ENCODE peak calls at places on chromosomes 16 and 17, in eight cellular contexts. D is foreskin fibroblast; P is psoas muscle; S is ovary; I is CD8-positive, alpha-beta T cell; T is lower leg skin; X is cardiac fibroblast; U is thoracic aorta. V is an unnamed sample.

GRCh38 chr17:81705518-81706231 is 2.5 kb downstream of the MRPL12 start:
- DNase-seq in D (no peak), P (no peak), S (peak; percentile 27), I (no peak), T (no peak), X (no peak), U (no peak), V (no peak)

GRCh38 chr16:86730597-86730996 is 152.2 kb downstream of the FOXL1 start:
- DNase-seq in D (no peak), P (peak; percentile 1), S (no peak), I (no peak), T (no peak), X (no peak), U (no peak), V (no peak)

GRCh38 chr16:82583415-82583814 is 43.4 kb upstream of the CDH13 start:
- DNase-seq in D (peak; percentile 3), P (no peak), S (no peak), I (no peak), T (no peak), X (peak; percentile 8), U (no peak), V (no peak)

GRCh38 chr17:77666881-77667395 is 291.6 kb upstream of the TNRC6C start:
- DNase-seq in D (no peak), P (no peak), S (no peak), I (peak; percentile 61), T (no peak), X (no peak), U (no peak), V (no peak)

GRCh38 chr17:8117367-8117979 is 841 bp downstream of the ALOXE3 start:
- DNase-seq in D (no peak), P (no peak), S (peak; percentile 39), I (no peak), T (no peak), X (no peak), U (no peak), V (no peak)

GRCh38 chr17:72492941-72493340 is 372.1 kb downstream of the SOX9 start:
- DNase-seq in D (no peak), P (no peak), S (no peak), I (no peak), T (no peak), X (no peak), U (no peak), V (no peak)

GRCh38 chr16:88649924-88650748 is 717 bp downstream of the CYBA start:
- DNase-seq in D (peak; percentile 24), P (no peak), S (no peak), I (peak; percentile 46), T (no peak), X (peak; percentile 41), U (no peak), V (no peak)

GRCh38 chr16:70750893-70751467 is 50.0 kb downstream of the VAC14 start:
- DNase-seq in D (peak; percentile 88), P (peak; percentile 96), S (peak; percentile 73), I (no peak), T (no peak), X (peak; percentile 96), U (peak; percentile 51), V (peak; percentile 87)

GRCh38 chr17:62900096-62900495 is 65.9 kb upstream of the TANC2 start:
- DNase-seq in D (no peak), P (no peak), S (no peak), I (no peak), T (no peak), X (no peak), U (no peak), V (no peak)

GRCh38 chr17:32485261-32485955 is 1.4 kb upstream of the CDK5R1 start:
- DNase-seq in D (no peak), P (no peak), S (peak; percentile 31), I (no peak), T (no peak), X (no peak), U (no peak), V (no peak)

GRCh38 chr17:73126716-73127473 is 34.4 kb upstream of the SLC39A11 start:
- DNase-seq in D (no peak), P (no peak), S (no peak), I (no peak), T (no peak), X (no peak), U (no peak), V (no peak)

GRCh38 chr16:69924777-69925191 is 26.4 kb upstream of the CLEC18A start:
- DNase-seq in D (no peak), P (peak; percentile 79), S (peak; percentile 81), I (no peak), T (no peak), X (peak; percentile 90), U (peak; percentile 70), V (no peak)

GRCh38 chr17:725084-725483 is 7.3 kb upstream of the TLCD3A start:
- DNase-seq in D (no peak), P (no peak), S (no peak), I (no peak), T (no peak), X (no peak), U (no peak), V (no peak)

DNA sequence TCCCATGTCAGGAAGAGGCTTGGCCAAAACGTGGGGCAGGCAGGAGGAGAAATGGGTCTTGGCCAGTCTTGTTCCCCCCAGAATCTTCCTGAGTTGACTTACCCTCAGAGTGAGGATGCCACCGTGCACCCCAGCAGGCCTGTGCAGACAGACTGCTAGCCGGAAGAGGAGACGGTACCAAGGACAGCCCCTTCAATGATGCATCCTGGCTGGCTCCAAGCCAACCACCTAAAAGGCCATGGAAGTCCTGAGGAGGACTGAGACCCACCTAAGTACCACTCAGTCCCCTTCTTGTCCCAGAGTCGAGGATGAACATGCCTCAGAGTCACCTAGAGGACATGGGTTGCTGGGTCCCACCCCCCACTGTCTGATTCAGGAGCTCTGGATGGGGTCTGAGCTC is 46.7 kb upstream of the RCVRN start:
- DNase-seq in D (no peak), P (no peak), S (no peak), I (no peak), T (no peak), X (no peak), U (no peak), V (no peak)
- H3K4me3 ChIP-seq in D (no peak overlapping the region), P (no peak overlapping the region), S (no peak overlapping the region), I (no peak overlapping the region), T (no peak overlapping the region), X (no peak overlapping the region), U (no peak overlapping the region), V (no peak overlapping the region)

GRCh38 chr17:64969046-64969501 is 49.8 kb upstream of the LRRC37A3 start:
- DNase-seq in D (no peak), P (no peak), S (no peak), I (no peak), T (peak; percentile 13), X (no peak), U (no peak), V (no peak)
- H3K4me3 ChIP-seq in D (no peak overlapping the region), P (no peak overlapping the region), S (no peak overlapping the region), I (no peak overlapping the region), T (no peak overlapping the region), X (no peak overlapping the region), U (no peak overlapping the region), V (no peak overlapping the region)

GRCh38 chr16:49643429-49644142 is 212.3 kb downstream of the ZNF423 start:
- DNase-seq in D (peak; percentile 82), P (peak; percentile 37), S (no peak), I (no peak), T (no peak), X (peak; percentile 93), U (no peak), V (no peak)
- H3K4me3 ChIP-seq in D (no peak overlapping the region), P (no peak overlapping the region), S (no peak overlapping the region), I (no peak overlapping the region), T (no peak overlapping the region), X (peak overlapping the region; percentile 33), U (no peak overlapping the region), V (no peak overlapping the region)

GRCh38 chr17:75665981-75666380 is 973 bp downstream of the RECQL5 start:
- DNase-seq in D (no peak), P (no peak), S (no peak), I (no peak), T (no peak), X (no peak), U (no peak), V (no peak)

GRCh38 chr17:75666959-75667790 is at the start of the genes RECQL5 and SAP30BP:
- DNase-seq in D (peak; percentile 98), P (peak; percentile 99), S (peak; percentile 98), I (peak; percentile 99), T (peak; percentile 100), X (peak; percentile 99), U (peak; percentile 92), V (peak; percentile 99)

GRCh38 chr17:75670868-75671267 is 3.7 kb downstream of the SAP30BP start:
- DNase-seq in D (no peak), P (no peak), S (no peak), I (no peak), T (no peak), X (no peak), U (no peak), V (no peak)

GRCh38 chr17:75667825-75668224 is 687 bp downstream of the SAP30BP start:
- DNase-seq in D (no peak), P (no peak), S (no peak), I (no peak), T (no peak), X (no peak), U (no peak), V (no peak)

GRCh38 chr17:75668489-75668888 is 1.4 kb downstream of the SAP30BP start:
- DNase-seq in D (no peak), P (no peak), S (no peak), I (no peak), T (no peak), X (no peak), U (no peak), V (no peak)
- H3K4me3 ChIP-seq in D (peak overlapping the region; percentile 86), P (peak overlapping the region; percentile 91), S (no peak overlapping the region), I (no peak overlapping the region), T (no peak overlapping the region), X (peak overlapping the region; percentile 100), U (peak overlapping the region; percentile 97), V (no peak overlapping the region)

DNA sequence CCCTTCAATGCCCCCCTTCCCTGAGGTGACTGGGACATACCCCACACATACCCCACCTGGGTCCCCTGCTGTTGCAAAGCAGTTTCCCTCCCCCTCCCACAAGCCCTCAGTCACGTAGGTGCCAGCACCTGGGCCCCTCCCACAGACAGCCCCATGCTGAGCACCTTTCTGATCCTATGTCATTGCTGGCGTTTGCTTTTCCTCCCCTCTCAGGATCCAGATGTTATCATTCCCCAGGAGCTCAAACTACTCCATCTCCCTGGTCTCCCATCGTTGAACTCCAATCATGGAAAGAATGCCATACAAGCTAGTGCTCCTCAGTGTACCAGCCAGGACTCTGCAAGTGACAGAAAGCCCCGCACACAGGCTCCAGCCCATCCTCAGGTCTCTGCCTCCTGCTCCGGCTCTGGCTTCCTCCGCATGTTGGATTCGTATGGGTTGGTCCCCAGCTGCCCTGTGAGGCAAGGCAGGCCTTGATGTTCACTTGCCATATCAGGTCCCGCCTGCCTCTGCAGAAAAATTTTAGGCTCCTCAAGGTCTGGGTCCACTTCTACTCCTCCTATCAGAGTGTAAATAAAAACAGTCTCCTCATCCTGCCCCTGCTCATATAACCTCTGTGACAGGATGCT is 31.4 kb upstream of the MED9 start:
- DNase-seq in D (no peak), P (no peak), S (no peak), I (no peak), T (no peak), X (no peak), U (no peak), V (no peak)
- H3K4me3 ChIP-seq in D (no peak overlapping the region), P (no peak overlapping the region), S (no peak overlapping the region), I (no peak overlapping the region), T (no peak overlapping the region), X (no peak overlapping the region), U (no peak overlapping the region), V (no peak overlapping the region)

V was measured in adrenal gland.